ENCODE peak calls at places on chromosomes 16 and 17, in four cellular contexts. O is mucosa of descending colon, U is astrocyte of the spinal cord, E is uterus. B is an unnamed sample.

GRCh38 chr17:66649818-66650489 is 185.0 kb upstream of the CACNG5 start:
- DNase-seq in E (no peak), O (no peak), U (no peak), B (no peak)

GRCh38 chr17:41212524-41213169 is 13.8 kb upstream of the KRTAP9-2 start:
- DNase-seq in U (no peak), O (no peak), E (no peak), B (no peak)

GRCh38 chr17:63698886-63699637 is 863 bp downstream of the LIMD2 start:
- DNase-seq in E (no peak), U (peak), O (peak), B (no peak)

GRCh38 chr17:28871056-28871579 is 16.3 kb downstream of the ERAL1 start:
- DNase-seq in E (no peak), U (no peak), O (no peak), B (no peak)

GRCh38 chr17:64146418-64147109 is 16.6 kb upstream of the ERN1 start:
- DNase-seq in E (peak), O (peak), U (peak), B (peak)

GRCh38 chr17:300881-301280 is 51.7 kb downstream of the RPH3AL start:
- DNase-seq in U (no peak), O (no peak), E (no peak), B (no peak)

GRCh38 chr17:58516644-58517377 is 2.4 kb upstream of the MTMR4 start:
- DNase-seq in O (peak), E (no peak), U (no peak), B (no peak)

GRCh38 chr16:71426069-71426879 is 15.6 kb downstream of the TLE7 start:
- DNase-seq in U (peak), O (no peak), E (peak), B (peak)

GRCh38 chr17:43902190-43902589 is 5.1 kb downstream of the MPP2 start:
- DNase-seq in O (no peak), U (no peak), E (no peak), B (no peak)

GRCh38 chr16:24098896-24099295 is 157.2 kb upstream of the CACNG3 start:
- DNase-seq in U (no peak), O (no peak), E (no peak), B (no peak)

GRCh38 chr16:55711959-55712876 is 56.4 kb downstream of the SLC6A2 start:
- DNase-seq in E (peak), O (peak), U (peak), B (peak)

GRCh38 chr16:75821117-75821516 is 94.8 kb upstream of the CPHXL start:
- DNase-seq in O (no peak), E (no peak), U (no peak), B (no peak)

GRCh38 chr17:67639555-67639954 is 78.2 kb upstream of the NOL11 start:
- DNase-seq in O (no peak), E (no peak), U (no peak), B (no peak)

GRCh38 chr17:19299866-19300265 is 62.7 kb downstream of the B9D1 start:
- DNase-seq in O (no peak), E (no peak), U (no peak), B (no peak)

GRCh38 chr16:15879255-15879804 is 9.1 kb downstream of the CEP20 start:
- DNase-seq in O (no peak), E (no peak), U (peak), B (peak)

GRCh38 chr17:68961204-68961893 is 6.2 kb upstream of the ABCA8 start:
- DNase-seq in E (no peak), O (no peak), U (no peak), B (no peak)

GRCh38 chr16:30649725-30650368 is 913 bp upstream of the PRR14 start:
- DNase-seq in O (no peak), U (peak), E (no peak), B (no peak)

GRCh38 chr16:85400305-85401205 is 212.6 kb upstream of the GSE1 start:
- DNase-seq in U (no peak), O (no peak), E (no peak), B (no peak)

GRCh38 chr16:49660647-49661046 is 195.3 kb downstream of the ZNF423 start:
- DNase-seq in O (no peak), E (no peak), U (no peak), B (no peak)

GRCh38 chr17:82301300-82301915 is 16.0 kb downstream of the CD7 start:
- DNase-seq in E (no peak), U (no peak), O (no peak), B (no peak)

GRCh38 chr17:82065638-82066303 is at the start of gene DUS1L:
- DNase-seq in O (peak), U (peak), E (peak), B (peak)

GRCh38 chr17:74164446-74165045 is 38.9 kb upstream of the RPL38 start:
- DNase-seq in U (no peak), E (no peak), O (no peak), B (no peak)

GRCh38 chr16:30070490-30070889 is 4.9 kb downstream of the ALDOA start:
- DNase-seq in O (no peak), E (no peak), U (no peak), B (no peak)

GRCh38 chr17:83053779-83054451 is 25.5 kb upstream of the METRNL start:
- DNase-seq in U (no peak), E (peak), O (peak), B (no peak)

GRCh38 chr16:4377573-4378146 is 6.0 kb downstream of the VASN start:
- DNase-seq in O (no peak), E (no peak), U (no peak), B (no peak)

GRCh38 chr17:75722076-75722475 is 817 bp downstream of the ITGB4 start:
- DNase-seq in E (no peak), U (no peak), O (peak), B (no peak)
- H3K4me3 ChIP-seq in E (no peak), U (peak), O (peak), B (no peak)

GRCh38 chr17:55964191-55964590 is 189.1 kb upstream of the ANKFN1 start:
- DNase-seq in U (no peak), O (no peak), E (no peak), B (no peak)
- TF ChIP-seq CTCF in U (no peak), O (no peak), E (no peak), B (no peak)

GRCh38 chr16:69483611-69484010 is 59.2 kb downstream of the CYB5B start:
- DNase-seq in E (no peak), O (no peak), U (no peak), B (no peak)
- H3K4me3 ChIP-seq in E (no peak), O (no peak), U (no peak), B (no peak)

GRCh38 chr16:58507195-58507962 is 7.4 kb downstream of the NDRG4 start:
- DNase-seq in U (no peak), O (no peak), E (no peak), B (no peak)
- TF ChIP-seq CTCF in U (no peak), O (no peak), E (no peak), B (no peak)

GRCh38 chr17:60887607-60888028 is 210.0 kb downstream of the BCAS3 start:
- DNase-seq in E (no peak), O (no peak), U (no peak), B (no peak)
- H3K4me3 ChIP-seq in E (no peak), O (no peak), U (no peak), B (no peak)

GRCh38 chr16:705748-706188 is at the start of gene FBXL16:
- DNase-seq in O (no peak), U (no peak), E (no peak), B (no peak)

GRCh38 chr16:706189-707061 is 824 bp upstream of the FBXL16 start:
- DNase-seq in E (no peak), O (no peak), U (no peak), B (no peak)

GRCh38 chr16:703406-703805 is 2.2 kb downstream of the FBXL16 start:
- DNase-seq in E (no peak), U (no peak), O (no peak), B (no peak)

GRCh38 chr16:704047-704446 is 1.6 kb downstream of the FBXL16 start:
- DNase-seq in U (no peak), O (no peak), E (no peak), B (no peak)

GRCh38 chr16:704552-705380 is 835 bp downstream of the FBXL16 start:
- DNase-seq in O (no peak), U (no peak), E (no peak), B (no peak)
- TF ChIP-seq CTCF in O (no peak), U (no peak), E (no peak), B (no peak)

GRCh38 chr17:78416311-78416711 is 37.9 kb downstream of the PGS1 start:
- DNase-seq in E (no peak), O (peak), U (peak), B (no peak)
- H3K4me3 ChIP-seq in E (no peak), O (no peak), U (no peak), B (no peak)

GRCh38 chr17:50117202-50118040 is 12.5 kb downstream of the SAMD14 start:
- DNase-seq in E (no peak), O (peak), U (peak), B (peak)
- TF ChIP-seq CTCF in E (peak), O (peak), U (peak), B (peak)